ENCODE peak calls at places on chromosome 21, in four cellular contexts. U, Z, X and F are unnamed samples.

GRCh38 chr21:27759091-27759659 is 792.3 kb upstream of the ADAMTS5 start:
- DNase-seq in U (no peak), Z (no peak), X (no peak), F (no peak)

GRCh38 chr21:39319814-39320332 is 6.4 kb upstream of the BRWD1 start:
- DNase-seq in U (no peak), Z (no peak), X (no peak), F (no peak)

GRCh38 chr21:23452384-23453083 is 2154.7 kb downstream of the MRPL39 start:
- DNase-seq in U (peak), Z (no peak), X (no peak), F (no peak)

GRCh38 chr21:40844935-40845334 is 2.0 kb downstream of the DSCAM start:
- DNase-seq in U (no peak), Z (no peak), X (no peak), F (no peak)

GRCh38 chr21:27346041-27346448 is 379.2 kb upstream of the ADAMTS5 start:
- DNase-seq in U (no peak), Z (no peak), X (no peak), F (no peak)

GRCh38 chr21:38793926-38794713 is 11.6 kb upstream of the ETS2 start:
- DNase-seq in U (no peak), Z (no peak), X (peak), F (peak)

GRCh38 chr21:26506951-26507350 is 66.1 kb downstream of the CYYR1 start:
- DNase-seq in U (no peak), Z (no peak), X (no peak), F (no peak)

GRCh38 chr21:23977971-23978370 is 1629.3 kb downstream of the MRPL39 start:
- DNase-seq in U (peak), Z (no peak), X (no peak), F (no peak)

GRCh38 chr21:44931501-44932365 is 8.1 kb upstream of the SLX9 start:
- DNase-seq in U (no peak), Z (no peak), X (no peak), F (no peak)

GRCh38 chr21:36282568-36283230 is 37.3 kb upstream of the MORC3 start:
- DNase-seq in U (no peak), Z (no peak), X (no peak), F (no peak)

GRCh38 chr21:36079010-36079649 is 9.3 kb downstream of the CBR1 start:
- DNase-seq in U (no peak), Z (no peak), X (no peak), F (no peak)

GRCh38 chr21:42171091-42172053 is 47.6 kb upstream of the ABCG1 start:
- DNase-seq in U (no peak), Z (no peak), X (no peak), F (peak)

GRCh38 chr21:37670883-37671282 is 245.4 kb downstream of the KCNJ6 start:
- DNase-seq in U (no peak), Z (no peak), X (peak), F (peak)

GRCh38 chr21:37225440-37225839 is 41.7 kb downstream of the VPS26C start:
- DNase-seq in U (no peak), Z (no peak), X (no peak), F (no peak)

GRCh38 chr21:40186036-40186435 is 318.8 kb downstream of the PCP4 start:
- DNase-seq in U (no peak), Z (no peak), X (no peak), F (no peak)

GRCh38 chr21:35333831-35334593 is 284.9 kb upstream of the RUNX1 start:
- DNase-seq in U (peak), Z (no peak), X (no peak), F (no peak)

GRCh38 chr21:42992943-42993712 is 18.8 kb downstream of the PKNOX1 start:
- DNase-seq in U (no peak), Z (no peak), X (no peak), F (no peak)

GRCh38 chr21:43305811-43306311 is 121.1 kb downstream of the SIK1 start:
- DNase-seq in U (no peak), Z (no peak), X (no peak), F (no peak)

GRCh38 chr21:44926364-44927101 is 5.8 kb upstream of the ITGB2 start:
- DNase-seq in U (no peak), Z (no peak), X (no peak), F (no peak)

GRCh38 chr21:29299906-29300546 is 1.3 kb downstream of the BACH1 start:
- DNase-seq in U (peak), Z (peak), X (peak), F (peak)
- TF ChIP-seq POLR2A in U (no peak), Z (no peak), X (no peak), F (no peak)

GRCh38 chr21:16113052-16113715 is 383.4 kb downstream of the USP25 start:
- DNase-seq in U (no peak), Z (no peak), X (no peak), F (no peak)
- TF ChIP-seq MYC in U (no peak), Z (no peak), X (no peak), F (no peak)

DNA sequence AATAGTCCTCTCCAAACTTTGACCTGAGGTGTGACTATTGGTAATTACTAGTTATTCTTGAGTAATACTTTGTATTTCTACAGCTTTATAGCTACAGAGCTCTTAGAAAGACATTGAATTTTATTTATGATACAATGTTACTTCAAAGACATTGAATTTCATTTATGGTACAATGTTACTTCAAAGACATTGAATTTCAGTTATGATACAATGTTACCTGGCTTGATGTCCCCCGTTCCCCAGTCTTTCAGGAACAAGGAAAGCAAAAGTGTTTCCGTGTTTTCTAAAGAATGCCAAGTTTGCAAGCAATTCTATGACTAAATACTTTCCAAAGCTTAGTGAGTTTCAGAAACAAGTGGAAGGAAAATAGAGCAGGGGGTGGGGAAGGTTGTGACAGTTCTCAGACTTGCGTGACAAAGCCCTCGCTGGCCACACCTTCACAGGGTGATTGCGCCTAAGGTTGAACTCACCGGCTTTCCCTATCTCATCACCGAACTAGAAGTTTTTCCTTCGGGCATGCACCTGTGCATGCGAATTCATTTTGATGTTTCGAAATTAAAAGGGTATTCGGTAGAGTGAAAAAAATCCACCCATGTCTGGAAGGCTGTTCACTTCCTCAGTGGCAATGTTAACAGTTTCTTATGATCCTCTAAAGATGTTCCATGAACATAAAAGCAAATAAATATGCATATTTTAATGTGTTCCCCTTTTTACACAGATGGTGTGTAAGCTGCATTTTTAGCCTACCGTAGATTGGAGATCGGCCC is 909 bp upstream of the PAXBP1 start:
- DNase-seq in U (peak), Z (peak), X (no peak), F (no peak)
- TF ChIP-seq POLR2A in U (no peak), Z (no peak), X (no peak), F (no peak)

DNA sequence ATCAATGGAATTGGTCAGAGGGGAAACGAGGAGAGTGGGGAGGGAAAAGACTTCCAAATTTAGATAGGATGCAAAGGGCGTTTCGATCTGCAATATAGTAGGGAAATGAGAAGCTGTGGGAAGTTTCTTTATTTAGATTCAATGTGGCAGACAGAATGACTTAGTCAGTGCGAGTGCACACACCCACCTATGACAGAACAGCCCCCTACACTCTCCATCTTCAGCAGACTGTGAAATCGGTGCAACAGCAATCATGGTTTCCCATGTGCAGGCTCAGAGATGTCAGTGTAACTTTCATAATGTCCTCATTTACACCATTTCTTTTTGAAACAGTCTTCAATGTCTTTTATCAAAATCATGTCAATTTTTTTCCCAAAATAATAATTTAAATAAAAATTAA is 46.0 kb downstream of the DIP2A start:
- DNase-seq in U (no peak), Z (no peak), X (no peak), F (no peak)
- TF ChIP-seq MYC in U (no peak), Z (no peak), X (no peak), F (no peak)